ENCODE peak calls at places on chromosomes 7 and 10, in six cellular contexts. One of them, this sample, is unnamed.

GRCh38 chr7:143467724-143468123 is 9.9 kb upstream of the TAS2R41 start:
- DNase-seq in right atrium auricular region: no peak
- DNase-seq in lower lobe of right lung: no peak
- DNase-seq in RWPE2: no peak
- DNase-seq in WERI-Rb-1: no peak
- DNase-seq in HCT116: no peak
- DNase-seq in this sample: no peak

GRCh38 chr10:3512263-3512662 is 272.7 kb downstream of the KLF6 start:
- DNase-seq in RWPE2: no peak
- DNase-seq in HCT116: no peak
- DNase-seq in right atrium auricular region: no peak
- DNase-seq in lower lobe of right lung: no peak
- DNase-seq in WERI-Rb-1: peak; percentile 8
- DNase-seq in this sample: no peak

GRCh38 chr10:129500617-129501339 is 33.7 kb downstream of the MGMT start:
- DNase-seq in WERI-Rb-1: no peak
- DNase-seq in HCT116: no peak
- DNase-seq in lower lobe of right lung: no peak
- DNase-seq in right atrium auricular region: no peak
- DNase-seq in RWPE2: no peak
- DNase-seq in this sample: no peak

GRCh38 chr10:59563506-59563905 is 146.1 kb downstream of the SLC16A9 start:
- DNase-seq in right atrium auricular region: no peak
- DNase-seq in HCT116: no peak
- DNase-seq in RWPE2: no peak
- DNase-seq in WERI-Rb-1: no peak
- DNase-seq in lower lobe of right lung: no peak
- DNase-seq in this sample: no peak

GRCh38 chr10:112335104-112335840 is 38.6 kb upstream of the ACSL5 start:
- DNase-seq in RWPE2: no peak
- DNase-seq in right atrium auricular region: no peak
- DNase-seq in lower lobe of right lung: no peak
- DNase-seq in HCT116: no peak
- DNase-seq in WERI-Rb-1: no peak
- DNase-seq in this sample: no peak

GRCh38 chr10:11746883-11747539 is 4.8 kb downstream of the ECHDC3 start:
- DNase-seq in right atrium auricular region: no peak
- DNase-seq in lower lobe of right lung: no peak
- DNase-seq in WERI-Rb-1: no peak
- DNase-seq in RWPE2: no peak
- DNase-seq in HCT116: no peak
- DNase-seq in this sample: no peak

GRCh38 chr7:64113981-64114380 is 68.7 kb downstream of the ZNF727 start:
- DNase-seq in lower lobe of right lung: no peak
- DNase-seq in WERI-Rb-1: no peak
- DNase-seq in RWPE2: no peak
- DNase-seq in right atrium auricular region: no peak
- DNase-seq in HCT116: no peak
- DNase-seq in this sample: no peak

GRCh38 chr7:3537210-3537875 is 236.3 kb downstream of the SDK1 start:
- DNase-seq in WERI-Rb-1: peak; percentile 82
- DNase-seq in right atrium auricular region: no peak
- DNase-seq in lower lobe of right lung: no peak
- DNase-seq in RWPE2: no peak
- DNase-seq in HCT116: no peak
- DNase-seq in this sample: no peak

GRCh38 chr7:103076767-103077166 is 1.8 kb downstream of the ARMC10 start:
- DNase-seq in WERI-Rb-1: no peak
- DNase-seq in HCT116: no peak
- DNase-seq in lower lobe of right lung: peak; percentile 57
- DNase-seq in RWPE2: no peak
- DNase-seq in right atrium auricular region: no peak
- DNase-seq in this sample: no peak

GRCh38 chr10:71513896-71514295 is 117.2 kb downstream of the CDH23 start:
- DNase-seq in HCT116: no peak
- DNase-seq in lower lobe of right lung: no peak
- DNase-seq in right atrium auricular region: no peak
- DNase-seq in WERI-Rb-1: no peak
- DNase-seq in RWPE2: no peak
- DNase-seq in this sample: no peak

GRCh38 chr10:103473261-103473671 is 5.8 kb downstream of the CALHM3 start:
- DNase-seq in lower lobe of right lung: no peak
- DNase-seq in right atrium auricular region: no peak
- DNase-seq in HCT116: no peak
- DNase-seq in RWPE2: no peak
- DNase-seq in WERI-Rb-1: no peak
- DNase-seq in this sample: no peak

GRCh38 chr7:103967401-103967800 is 22.1 kb downstream of the RELN start:
- DNase-seq in WERI-Rb-1: no peak
- DNase-seq in lower lobe of right lung: no peak
- DNase-seq in RWPE2: no peak
- DNase-seq in HCT116: no peak
- DNase-seq in right atrium auricular region: no peak
- DNase-seq in this sample: no peak

GRCh38 chr10:126770809-126771208 is 100.3 kb upstream of the C10orf90 start:
- DNase-seq in right atrium auricular region: no peak
- DNase-seq in WERI-Rb-1: peak; percentile 68
- DNase-seq in HCT116: no peak
- DNase-seq in RWPE2: no peak
- DNase-seq in lower lobe of right lung: no peak
- DNase-seq in this sample: no peak

GRCh38 chr7:2495402-2496309 is 19.5 kb upstream of the GRIFIN start:
- DNase-seq in HCT116: no peak
- DNase-seq in WERI-Rb-1: peak; percentile 47
- DNase-seq in RWPE2: no peak
- DNase-seq in lower lobe of right lung: no peak
- DNase-seq in right atrium auricular region: no peak
- DNase-seq in this sample: peak; percentile 88

GRCh38 chr10:133245439-133246235 is 8.0 kb downstream of the VENTX start:
- DNase-seq in HCT116: no peak
- DNase-seq in WERI-Rb-1: peak; percentile 91
- DNase-seq in lower lobe of right lung: no peak
- DNase-seq in right atrium auricular region: no peak
- DNase-seq in RWPE2: no peak
- DNase-seq in this sample: no peak

GRCh38 chr10:5584895-5585516 is 60.2 kb downstream of the CALML3 start:
- DNase-seq in lower lobe of right lung: peak; percentile 38
- DNase-seq in HCT116: peak; percentile 86
- DNase-seq in RWPE2: peak; percentile 86
- DNase-seq in right atrium auricular region: no peak
- DNase-seq in WERI-Rb-1: no peak
- DNase-seq in this sample: no peak

GRCh38 chr7:47313564-47313963 is 268.3 kb downstream of the TNS3 start:
- DNase-seq in lower lobe of right lung: no peak
- DNase-seq in right atrium auricular region: peak; percentile 43
- DNase-seq in WERI-Rb-1: no peak
- DNase-seq in HCT116: no peak
- DNase-seq in RWPE2: no peak
- DNase-seq in this sample: no peak

GRCh38 chr7:133434246-133434865 is 181.5 kb downstream of the EXOC4 start:
- DNase-seq in HCT116: no peak
- DNase-seq in WERI-Rb-1: no peak
- DNase-seq in lower lobe of right lung: no peak
- DNase-seq in right atrium auricular region: no peak
- DNase-seq in RWPE2: no peak
- DNase-seq in this sample: peak; percentile 30

GRCh38 chr7:100220833-100221718 is 1.3 kb downstream of the PVRIG start:
- DNase-seq in RWPE2: no peak
- DNase-seq in right atrium auricular region: no peak
- DNase-seq in lower lobe of right lung: no peak
- DNase-seq in HCT116: no peak
- DNase-seq in WERI-Rb-1: no peak
- DNase-seq in this sample: no peak

GRCh38 chr10:13984647-13985155 is 346.0 kb downstream of the FRMD4A start:
- DNase-seq in HCT116: no peak
- DNase-seq in right atrium auricular region: no peak
- DNase-seq in RWPE2: no peak
- DNase-seq in lower lobe of right lung: no peak
- DNase-seq in WERI-Rb-1: no peak
- DNase-seq in this sample: no peak

GRCh38 chr10:100612601-100613595 is 77.2 kb downstream of the HIF1AN start:
- DNase-seq in right atrium auricular region: no peak
- DNase-seq in WERI-Rb-1: no peak
- DNase-seq in lower lobe of right lung: no peak
- DNase-seq in HCT116: no peak
- DNase-seq in RWPE2: no peak
- DNase-seq in this sample: no peak

GRCh38 chr7:134470864-134471263 is 12.0 kb upstream of the AKR1B1 start:
- DNase-seq in WERI-Rb-1: no peak
- DNase-seq in right atrium auricular region: no peak
- DNase-seq in HCT116: peak; percentile 19
- DNase-seq in RWPE2: no peak
- DNase-seq in lower lobe of right lung: no peak
- DNase-seq in this sample: no peak

GRCh38 chr10:132987671-132988571 is 45.6 kb upstream of the CFAP46 start:
- DNase-seq in lower lobe of right lung: peak; percentile 40
- DNase-seq in HCT116: no peak
- DNase-seq in right atrium auricular region: no peak
- DNase-seq in WERI-Rb-1: no peak
- DNase-seq in RWPE2: no peak
- DNase-seq in this sample: peak; percentile 60

GRCh38 chr7:157596471-157596870 is 259.7 kb downstream of the DNAJB6 start:
- DNase-seq in lower lobe of right lung: no peak
- DNase-seq in RWPE2: peak; percentile 30
- DNase-seq in WERI-Rb-1: no peak
- DNase-seq in right atrium auricular region: no peak
- DNase-seq in HCT116: no peak
- DNase-seq in this sample: no peak

GRCh38 chr7:157596026-157596425 is 259.2 kb downstream of the DNAJB6 start:
- DNase-seq in HCT116: no peak
- DNase-seq in lower lobe of right lung: no peak
- DNase-seq in RWPE2: peak; percentile 18
- DNase-seq in WERI-Rb-1: no peak
- DNase-seq in right atrium auricular region: no peak
- DNase-seq in this sample: no peak

GRCh38 chr7:157593541-157593940 is 256.7 kb downstream of the DNAJB6 start:
- DNase-seq in HCT116: no peak
- DNase-seq in right atrium auricular region: no peak
- DNase-seq in WERI-Rb-1: no peak
- DNase-seq in RWPE2: no peak
- DNase-seq in lower lobe of right lung: no peak
- DNase-seq in this sample: no peak

GRCh38 chr7:157595086-157595855 is 258.5 kb downstream of the DNAJB6 start:
- DNase-seq in HCT116: no peak
- DNase-seq in RWPE2: no peak
- DNase-seq in lower lobe of right lung: no peak
- DNase-seq in WERI-Rb-1: no peak
- DNase-seq in right atrium auricular region: no peak
- DNase-seq in this sample: no peak

DNA sequence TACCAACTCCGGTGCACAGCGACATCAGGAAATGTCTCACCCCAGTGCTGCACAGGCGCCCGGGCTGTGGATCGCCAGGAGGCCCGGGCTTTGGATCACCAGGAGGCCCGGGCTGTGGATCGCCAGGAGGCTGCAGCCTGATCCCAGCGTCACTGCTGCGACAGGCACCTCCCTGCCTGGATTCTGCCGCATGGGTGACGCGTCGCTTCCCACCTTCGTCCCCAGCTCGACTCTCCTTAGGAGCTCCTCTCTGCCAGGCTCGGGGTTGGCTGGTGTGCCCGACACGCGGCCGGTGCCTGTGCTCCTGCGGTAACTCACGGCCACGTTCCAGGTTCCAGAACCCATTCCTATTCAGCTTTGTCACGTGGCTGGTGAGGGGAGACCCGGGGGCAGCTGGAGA is 257.5 kb downstream of the DNAJB6 start:
- DNase-seq in HCT116: no peak
- DNase-seq in right atrium auricular region: no peak
- DNase-seq in WERI-Rb-1: no peak
- DNase-seq in RWPE2: no peak
- DNase-seq in lower lobe of right lung: no peak
- DNase-seq in this sample: no peak
- H3K9me3 ChIP-seq in HCT116: no peaks in the 10 kb centered on the region
- H3K9me3 ChIP-seq in right atrium auricular region: no peaks in the 10 kb centered on the region
- H3K9me3 ChIP-seq in WERI-Rb-1: no peaks in the 10 kb centered on the region
- H3K9me3 ChIP-seq in RWPE2: no peaks in the 10 kb centered on the region
- H3K9me3 ChIP-seq in lower lobe of right lung: no peaks in the 10 kb centered on the region
- H3K9me3 ChIP-seq in this sample: no peaks in the 10 kb centered on the region

GRCh38 chr10:131022981-131023380 is 288.5 kb downstream of the TCERG1L start:
- DNase-seq in WERI-Rb-1: no peak
- DNase-seq in HCT116: no peak
- DNase-seq in lower lobe of right lung: no peak
- DNase-seq in right atrium auricular region: no peak
- DNase-seq in RWPE2: no peak
- DNase-seq in this sample: no peak
- H3K9me3 ChIP-seq in WERI-Rb-1: no peaks in the 10 kb centered on the region
- H3K9me3 ChIP-seq in HCT116: no peaks in the 10 kb centered on the region
- H3K9me3 ChIP-seq in lower lobe of right lung: no peaks in the 10 kb centered on the region
- H3K9me3 ChIP-seq in right atrium auricular region: no peaks in the 10 kb centered on the region
- H3K9me3 ChIP-seq in RWPE2: no peaks in the 10 kb centered on the region
- H3K9me3 ChIP-seq in this sample: no peaks in the 10 kb centered on the region

GRCh38 chr10:35392482-35393230 is 56.3 kb downstream of the CCNY start:
- DNase-seq in HCT116: no peak
- DNase-seq in right atrium auricular region: no peak
- DNase-seq in RWPE2: no peak
- DNase-seq in lower lobe of right lung: no peak
- DNase-seq in WERI-Rb-1: peak; percentile 66
- DNase-seq in this sample: no peak

GRCh38 chr10:35390441-35390840 is 54.1 kb downstream of the CCNY start:
- DNase-seq in right atrium auricular region: no peak
- DNase-seq in HCT116: no peak
- DNase-seq in WERI-Rb-1: no peak
- DNase-seq in lower lobe of right lung: no peak
- DNase-seq in RWPE2: no peak
- DNase-seq in this sample: no peak

GRCh38 chr10:35391954-35392262 is 55.6 kb downstream of the CCNY start:
- DNase-seq in lower lobe of right lung: no peak
- DNase-seq in right atrium auricular region: no peak
- DNase-seq in HCT116: no peak
- DNase-seq in WERI-Rb-1: no peak
- DNase-seq in RWPE2: no peak
- DNase-seq in this sample: no peak

GRCh38 chr10:35391153-35391953 is 55.0 kb downstream of the CCNY start:
- DNase-seq in WERI-Rb-1: no peak
- DNase-seq in RWPE2: no peak
- DNase-seq in HCT116: no peak
- DNase-seq in lower lobe of right lung: no peak
- DNase-seq in right atrium auricular region: no peak
- DNase-seq in this sample: no peak

DNA sequence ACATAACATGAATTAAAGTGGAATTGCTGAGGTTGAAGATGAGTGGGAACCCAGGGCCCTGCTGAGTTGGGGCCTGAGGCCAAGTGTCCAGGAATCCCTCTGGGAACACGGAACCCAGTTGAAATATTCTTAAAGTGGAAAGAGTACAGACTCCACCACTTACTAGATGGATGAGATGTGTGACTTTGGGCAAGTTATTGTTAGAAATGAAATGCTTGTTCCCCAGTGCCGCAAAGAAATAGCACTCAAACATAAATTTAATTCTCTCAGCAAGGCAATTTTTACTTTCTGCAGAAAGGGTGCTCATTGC is 54.5 kb downstream of the CCNY start:
- DNase-seq in WERI-Rb-1: no peak
- DNase-seq in lower lobe of right lung: no peak
- DNase-seq in RWPE2: no peak
- DNase-seq in right atrium auricular region: no peak
- DNase-seq in HCT116: no peak
- DNase-seq in this sample: no peak
- H3K9me3 ChIP-seq in WERI-Rb-1: peaks cover 10% of the 10 kb centered on the region
- H3K9me3 ChIP-seq in lower lobe of right lung: peaks cover 13% of the 10 kb centered on the region
- H3K9me3 ChIP-seq in RWPE2: peaks cover 19% of the 10 kb centered on the region
- H3K9me3 ChIP-seq in right atrium auricular region: peaks cover 9% of the 10 kb centered on the region
- H3K9me3 ChIP-seq in HCT116: peaks cover 4% of the 10 kb centered on the region
- H3K9me3 ChIP-seq in this sample: peaks cover 28% of the 10 kb centered on the region

GRCh38 chr7:15225981-15226380 is 323.4 kb upstream of the DGKB start:
- DNase-seq in RWPE2: no peak
- DNase-seq in lower lobe of right lung: no peak
- DNase-seq in HCT116: no peak
- DNase-seq in right atrium auricular region: no peak
- DNase-seq in WERI-Rb-1: no peak
- DNase-seq in this sample: no peak

GRCh38 chr7:15228891-15229290 is 326.3 kb upstream of the DGKB start:
- DNase-seq in RWPE2: no peak
- DNase-seq in WERI-Rb-1: no peak
- DNase-seq in lower lobe of right lung: no peak
- DNase-seq in HCT116: no peak
- DNase-seq in right atrium auricular region: no peak
- DNase-seq in this sample: no peak
- H3K9me3 ChIP-seq in RWPE2: no peaks in the 10 kb centered on the region
- H3K9me3 ChIP-seq in WERI-Rb-1: no peaks in the 10 kb centered on the region
- H3K9me3 ChIP-seq in lower lobe of right lung: no peaks in the 10 kb centered on the region
- H3K9me3 ChIP-seq in HCT116: no peaks in the 10 kb centered on the region
- H3K9me3 ChIP-seq in right atrium auricular region: peaks cover 8% of the 10 kb centered on the region
- H3K9me3 ChIP-seq in this sample: no peaks in the 10 kb centered on the region

This sample was measured in A673.